ENCODE peak calls at places on chromosomes 13 and 19, in four cellular contexts. One of them, this sample, is unnamed.

GRCh38 chr19:13441810-13442512 is 64.3 kb downstream of the CACNA1A start:
- ATAC-seq in lower lobe of right lung: no peak
- ATAC-seq in heart right ventricle: no peak
- ATAC-seq in sciatic nerve: no peak
- ATAC-seq in this sample: no peak

GRCh38 chr13:108193806-108194205 is 21.5 kb downstream of the LIG4 start:
- ATAC-seq in lower lobe of right lung: no peak
- ATAC-seq in heart right ventricle: no peak
- ATAC-seq in sciatic nerve: no peak
- ATAC-seq in this sample: no peak

GRCh38 chr13:37460211-37460610 is 138.4 kb downstream of the POSTN start:
- ATAC-seq in lower lobe of right lung: no peak
- ATAC-seq in heart right ventricle: no peak
- ATAC-seq in sciatic nerve: no peak
- ATAC-seq in this sample: no peak

GRCh38 chr13:76019421-76020044 is 383.4 kb downstream of the LMO7 start:
- ATAC-seq in lower lobe of right lung: no peak
- ATAC-seq in heart right ventricle: no peak
- ATAC-seq in sciatic nerve: peak; percentile 76
- ATAC-seq in this sample: no peak

GRCh38 chr19:35901854-35902661 is at the start of gene HCST:
- ATAC-seq in lower lobe of right lung: no peak
- ATAC-seq in heart right ventricle: no peak
- ATAC-seq in sciatic nerve: no peak
- ATAC-seq in this sample: peak; percentile 17

GRCh38 chr13:41004875-41005693 is 14.0 kb downstream of the ELF1 start:
- ATAC-seq in lower lobe of right lung: peak; percentile 49
- ATAC-seq in heart right ventricle: no peak
- ATAC-seq in sciatic nerve: no peak
- ATAC-seq in this sample: peak; percentile 70

GRCh38 chr19:10420444-10421239 is at the start of gene PDE4A:
- ATAC-seq in lower lobe of right lung: no peak
- ATAC-seq in heart right ventricle: no peak
- ATAC-seq in sciatic nerve: no peak
- ATAC-seq in this sample: no peak

GRCh38 chr13:112699318-112699918 is 9.6 kb downstream of the ATP11A start:
- ATAC-seq in lower lobe of right lung: no peak
- ATAC-seq in heart right ventricle: peak; percentile 28
- ATAC-seq in sciatic nerve: no peak
- ATAC-seq in this sample: no peak

GRCh38 chr13:77374786-77375185 is 47.9 kb upstream of the MYCBP2 start:
- ATAC-seq in lower lobe of right lung: no peak
- ATAC-seq in heart right ventricle: no peak
- ATAC-seq in sciatic nerve: no peak
- ATAC-seq in this sample: peak; percentile 89

GRCh38 chr19:4455742-4456565 is 1.6 kb downstream of the UBXN6 start:
- ATAC-seq in lower lobe of right lung: no peak
- ATAC-seq in heart right ventricle: peak; percentile 48
- ATAC-seq in sciatic nerve: peak; percentile 78
- ATAC-seq in this sample: no peak

GRCh38 chr19:49892716-49893115 is 4.0 kb downstream of the IL4I1 start:
- ATAC-seq in lower lobe of right lung: no peak
- ATAC-seq in heart right ventricle: no peak
- ATAC-seq in sciatic nerve: no peak
- ATAC-seq in this sample: no peak